ENCODE peak calls at places on chromosomes 7 and 10, in seven cellular contexts. H, U, N, M, G, Z and L are unnamed samples.

GRCh38 chr7:128740996-128741395 is 1.8 kb downstream of the CALU start:
- DNase-seq in M (no peak), U (no peak), N (peak; percentile 32), G (no peak), Z (peak; percentile 31), H (peak; percentile 96), L (peak; percentile 17)

GRCh38 chr10:117324367-117324766 is 50.9 kb downstream of the PDZD8 start:
- DNase-seq in U (no peak), N (no peak), M (no peak), Z (no peak), G (no peak), H (no peak), L (no peak)

GRCh38 chr7:129094501-129094900 is 39.6 kb upstream of the TNPO3 start:
- DNase-seq in Z (no peak), U (no peak), N (no peak), G (no peak), M (no peak), H (no peak), L (no peak)

GRCh38 chr7:24025765-24026164 is 258.2 kb upstream of the NPY start:
- DNase-seq in N (no peak), M (no peak), Z (no peak), U (no peak), G (no peak), H (no peak), L (no peak)

GRCh38 chr10:59460601-59461000 is 98.3 kb upstream of the FAM13C start:
- DNase-seq in Z (no peak), N (no peak), M (no peak), G (no peak), U (no peak), H (no peak), L (no peak)

GRCh38 chr10:46514431-46514861 is 42.0 kb downstream of the GPRIN2 start:
- DNase-seq in M (no peak), G (no peak), U (no peak), Z (no peak), N (no peak), H (no peak), L (peak; percentile 8)

GRCh38 chr10:102588875-102589274 is 55.4 kb upstream of the TRIM8 start:
- DNase-seq in G (no peak), Z (no peak), N (no peak), M (no peak), H (no peak), U (no peak), L (no peak)

GRCh38 chr10:132626019-132626760 is 88.6 kb downstream of the INPP5A start:
- DNase-seq in N (no peak), H (no peak), G (no peak), Z (peak; percentile 7), U (peak; percentile 38), M (no peak), L (no peak)

GRCh38 chr7:67301667-67302066 is 305.0 kb downstream of the TYW1 start:
- DNase-seq in Z (no peak), N (no peak), M (no peak), G (no peak), U (no peak), H (peak; percentile 2), L (no peak)

GRCh38 chr7:31175672-31176071 is 123.6 kb downstream of the ADCYAP1R1 start:
- DNase-seq in M (no peak), Z (no peak), H (no peak), G (no peak), N (no peak), U (no peak), L (no peak)
- H3K4me3 ChIP-seq in M (no peak overlapping the region), Z (no peak overlapping the region), H (no peak overlapping the region), G (no peak overlapping the region), N (no peak overlapping the region), U (no peak overlapping the region), L (no peak overlapping the region)

GRCh38 chr7:149871576-149871975 is 2.2 kb upstream of the ATP6V0E2 start:
- DNase-seq in Z (no peak), U (no peak), M (no peak), N (peak; percentile 2), H (no peak), G (no peak), L (peak; percentile 6)

GRCh38 chr7:149872419-149873073 is 1.2 kb upstream of the ATP6V0E2 start:
- DNase-seq in G (peak; percentile 84), M (peak; percentile 67), N (peak; percentile 87), U (peak; percentile 88), Z (peak; percentile 75), H (peak; percentile 80), L (peak; percentile 89)

GRCh38 chr7:149873968-149874643 is at the start of gene ATP6V0E2:
- DNase-seq in G (no peak), Z (no peak), N (no peak), M (no peak), U (no peak), H (no peak), L (no peak)

GRCh38 chr7:149874644-149875028 is 867 bp downstream of the ATP6V0E2 start:
- DNase-seq in G (no peak), M (peak; percentile 69), U (peak; percentile 82), H (no peak), N (no peak), Z (no peak), L (peak; percentile 10)

GRCh38 chr7:149873074-149873967 is 448 bp upstream of the ATP6V0E2 start:
- DNase-seq in Z (peak; percentile 97), H (peak; percentile 94), M (peak; percentile 96), G (peak; percentile 95), N (peak; percentile 96), U (peak; percentile 97), L (peak; percentile 98)
- TF ChIP-seq POLR2A in Z (peak; percentile 61), H (peak; percentile 59), M (no peak), G (peak; percentile 80), N (peak; percentile 58), U (no peak), L (no peak)

GRCh38 chr7:36082910-36083309 is 70.1 kb upstream of the EEPD1 start:
- DNase-seq in N (no peak), M (no peak), U (no peak), Z (no peak), H (no peak), G (no peak), L (no peak)

GRCh38 chr7:36083626-36084380 is 69.3 kb upstream of the EEPD1 start:
- DNase-seq in G (no peak), N (no peak), U (no peak), M (no peak), H (no peak), Z (no peak), L (no peak)

GRCh38 chr7:36086571-36086970 is 66.5 kb upstream of the EEPD1 start:
- DNase-seq in G (no peak), M (no peak), Z (peak; percentile 32), N (no peak), U (no peak), H (no peak), L (no peak)

GRCh38 chr7:36085096-36085495 is 68.0 kb upstream of the EEPD1 start:
- DNase-seq in Z (no peak), H (no peak), M (no peak), N (no peak), U (no peak), G (no peak), L (no peak)

DNA sequence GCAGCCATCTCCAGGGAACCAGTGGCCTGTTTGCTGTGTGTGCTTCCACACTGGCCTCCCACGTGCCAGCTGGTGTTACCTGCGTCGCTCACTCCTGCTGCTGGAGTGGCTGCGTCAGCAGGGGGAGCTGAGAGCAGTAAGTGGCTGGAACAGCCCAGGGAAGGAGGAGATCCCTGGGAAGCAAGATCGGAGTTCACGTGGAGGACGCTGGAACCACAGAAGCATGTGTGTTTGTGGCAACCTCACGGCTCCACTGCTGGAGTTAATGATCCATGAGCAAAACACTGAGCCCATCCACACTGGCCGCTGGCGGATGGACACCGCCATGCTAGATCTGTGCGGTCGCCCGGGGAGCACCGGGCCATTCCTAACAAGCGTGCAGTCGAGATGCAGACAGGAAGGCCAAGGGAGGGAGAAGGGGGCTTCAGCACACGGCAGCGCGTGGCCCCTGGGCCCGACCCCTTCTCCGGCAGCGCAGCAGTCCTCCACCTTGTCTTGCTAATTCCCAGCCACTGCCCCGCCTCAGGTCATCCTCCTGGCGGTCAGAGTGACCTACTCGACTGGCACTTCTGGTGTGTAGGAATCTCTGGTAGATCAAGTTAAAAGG is 68.5 kb upstream of the EEPD1 start:
- DNase-seq in U (peak; percentile 86), N (no peak), M (peak; percentile 84), Z (peak; percentile 88), H (no peak), G (peak; percentile 46), L (peak; percentile 55)
- H3K4me3 ChIP-seq in U (no peak overlapping the region), N (no peak overlapping the region), M (no peak overlapping the region), Z (no peak overlapping the region), H (no peak overlapping the region), G (no peak overlapping the region), L (no peak overlapping the region)

GRCh38 chr7:106282852-106283251 is 1.9 kb downstream of the NAMPT start:
- DNase-seq in N (no peak), Z (no peak), H (no peak), M (no peak), U (no peak), G (no peak), L (no peak)

GRCh38 chr7:106285051-106285800 is 443 bp upstream of the NAMPT start:
- DNase-seq in Z (peak; percentile 99), U (peak; percentile 100), N (peak; percentile 96), H (peak; percentile 99), M (peak; percentile 100), G (peak; percentile 97), L (peak; percentile 98)

GRCh38 chr7:106283501-106283830 is 1.3 kb downstream of the NAMPT start:
- DNase-seq in M (no peak), U (no peak), H (no peak), Z (no peak), G (no peak), N (no peak), L (no peak)

GRCh38 chr7:106284516-106285050 is at the start of gene NAMPT:
- DNase-seq in U (no peak), G (peak; percentile 14), M (peak; percentile 59), N (peak; percentile 57), H (peak; percentile 23), Z (no peak), L (peak; percentile 41)

GRCh38 chr7:106283831-106284515 is 810 bp downstream of the NAMPT start:
- DNase-seq in M (peak; percentile 65), N (peak; percentile 54), U (peak; percentile 76), H (peak; percentile 63), G (peak; percentile 46), Z (peak; percentile 51), L (peak; percentile 64)
- TF ChIP-seq POLR2A in M (no peak), N (no peak), U (peak; percentile 72), H (no peak), G (peak; percentile 55), Z (peak; percentile 72), L (no peak)

DNA sequence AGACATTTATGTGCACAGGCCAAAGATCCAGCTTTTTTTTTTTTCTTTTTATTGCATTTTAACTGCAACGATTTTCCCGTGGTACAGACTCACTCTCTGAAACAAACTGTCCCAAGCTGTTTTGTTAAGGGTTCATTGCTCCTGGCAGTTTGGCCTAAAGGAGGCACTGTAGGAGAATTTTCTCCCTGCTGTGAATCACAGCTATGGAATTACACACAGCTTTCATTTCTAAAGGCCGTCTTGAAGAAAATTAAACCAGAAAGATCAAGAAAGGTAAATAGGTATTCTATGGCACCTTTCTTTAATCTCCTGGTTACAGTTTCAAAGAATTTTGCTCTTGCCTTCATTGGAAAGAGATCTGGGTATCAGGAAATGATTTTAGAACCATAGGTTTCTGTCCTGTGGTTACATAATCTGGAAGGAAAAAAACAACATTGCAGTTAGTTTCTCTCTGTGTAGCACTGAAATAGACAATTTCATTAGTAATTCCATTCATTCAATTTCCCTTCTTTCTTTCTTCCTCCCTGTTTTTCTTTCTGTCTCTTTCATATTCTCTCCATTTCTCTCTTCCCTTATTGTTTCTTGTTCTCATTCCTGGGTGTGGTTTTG is 51.2 kb downstream of the PDK4 start:
- DNase-seq in M (peak; percentile 55), H (peak; percentile 83), Z (peak; percentile 66), N (peak; percentile 53), G (peak; percentile 39), U (no peak), L (peak; percentile 62)
- H3K4me3 ChIP-seq in M (peak overlapping the region; percentile 23), H (no peak overlapping the region), Z (no peak overlapping the region), N (peak overlapping the region; percentile 30), G (peak overlapping the region; percentile 55), U (peak overlapping the region; percentile 37), L (no peak overlapping the region)